ENCODE peak calls at places on chromosome 5, in seven cellular contexts. One of them, this sample, is unnamed.

GRCh38 chr5:143635146-143635752 is 176.7 kb upstream of the HMHB1 start:
- DNase-seq in GM13977: no peak
- DNase-seq in transverse colon: no peak
- DNase-seq in neural crest cell: no peak
- DNase-seq in GM12865: no peak
- DNase-seq in fibroblast of lung: peak; percentile 86
- DNase-seq in A549: peak; percentile 41
- DNase-seq in this sample: no peak

GRCh38 chr5:55597014-55597981 is 62.5 kb upstream of the PLPP1 start:
- DNase-seq in GM13977: no peak
- DNase-seq in transverse colon: no peak
- DNase-seq in neural crest cell: no peak
- DNase-seq in GM12865: no peak
- DNase-seq in fibroblast of lung: peak; percentile 77
- DNase-seq in A549: no peak
- DNase-seq in this sample: no peak

GRCh38 chr5:33041586-33041985 is 330.5 kb downstream of the NPR3 start:
- DNase-seq in GM13977: no peak
- DNase-seq in transverse colon: no peak
- DNase-seq in neural crest cell: no peak
- DNase-seq in GM12865: no peak
- DNase-seq in fibroblast of lung: no peak
- DNase-seq in A549: no peak
- DNase-seq in this sample: no peak

GRCh38 chr5:155150012-155150411 is 136.5 kb downstream of the KIF4B start:
- DNase-seq in GM13977: no peak
- DNase-seq in transverse colon: no peak
- DNase-seq in neural crest cell: no peak
- DNase-seq in GM12865: no peak
- DNase-seq in fibroblast of lung: no peak
- DNase-seq in A549: no peak
- DNase-seq in this sample: no peak

GRCh38 chr5:120306331-120306730 is 157.8 kb upstream of the PRR16 start:
- DNase-seq in GM13977: no peak
- DNase-seq in transverse colon: no peak
- DNase-seq in neural crest cell: no peak
- DNase-seq in GM12865: no peak
- DNase-seq in fibroblast of lung: no peak
- DNase-seq in A549: no peak
- DNase-seq in this sample: no peak

GRCh38 chr5:19855453-19855852 is 132.5 kb downstream of the CDH18 start:
- DNase-seq in GM13977: no peak
- DNase-seq in transverse colon: no peak
- DNase-seq in neural crest cell: no peak
- DNase-seq in GM12865: no peak
- DNase-seq in fibroblast of lung: no peak
- DNase-seq in A549: no peak
- DNase-seq in this sample: no peak

GRCh38 chr5:35003018-35003957 is 44.5 kb downstream of the AGXT2 start:
- DNase-seq in GM13977: peak; percentile 76
- DNase-seq in transverse colon: peak; percentile 50
- DNase-seq in neural crest cell: peak; percentile 78
- DNase-seq in GM12865: peak; percentile 75
- DNase-seq in fibroblast of lung: peak; percentile 26
- DNase-seq in A549: peak; percentile 66
- DNase-seq in this sample: peak; percentile 79

GRCh38 chr5:4511996-4512656 is 628.0 kb upstream of the ADAMTS16 start:
- DNase-seq in GM13977: no peak
- DNase-seq in transverse colon: no peak
- DNase-seq in neural crest cell: peak; percentile 56
- DNase-seq in GM12865: no peak
- DNase-seq in fibroblast of lung: peak; percentile 33
- DNase-seq in A549: peak; percentile 12
- DNase-seq in this sample: no peak

GRCh38 chr5:43482490-43483064 is 1.1 kb downstream of the TMEM267 start:
- DNase-seq in GM13977: no peak
- DNase-seq in transverse colon: no peak
- DNase-seq in neural crest cell: no peak
- DNase-seq in GM12865: no peak
- DNase-seq in fibroblast of lung: peak; percentile 51
- DNase-seq in A549: peak; percentile 34
- DNase-seq in this sample: peak; percentile 15

GRCh38 chr5:5587474-5587873 is 165.0 kb downstream of the ICE1 start:
- DNase-seq in GM13977: no peak
- DNase-seq in transverse colon: no peak
- DNase-seq in neural crest cell: no peak
- DNase-seq in GM12865: no peak
- DNase-seq in fibroblast of lung: no peak
- DNase-seq in A549: no peak
- DNase-seq in this sample: no peak

GRCh38 chr5:5544094-5544663 is 121.7 kb downstream of the ICE1 start:
- DNase-seq in GM13977: no peak
- DNase-seq in transverse colon: no peak
- DNase-seq in neural crest cell: no peak
- DNase-seq in GM12865: no peak
- DNase-seq in fibroblast of lung: no peak
- DNase-seq in A549: no peak
- DNase-seq in this sample: no peak

GRCh38 chr5:68548959-68549676 is 333.6 kb downstream of the PIK3R1 start:
- DNase-seq in GM13977: no peak
- DNase-seq in transverse colon: no peak
- DNase-seq in neural crest cell: no peak
- DNase-seq in GM12865: no peak
- DNase-seq in fibroblast of lung: peak; percentile 90
- DNase-seq in A549: peak; percentile 67
- DNase-seq in this sample: no peak

GRCh38 chr5:29508131-29508530 is 1685.4 kb upstream of the CDH6 start:
- DNase-seq in GM13977: no peak
- DNase-seq in transverse colon: no peak
- DNase-seq in neural crest cell: no peak
- DNase-seq in GM12865: no peak
- DNase-seq in fibroblast of lung: no peak
- DNase-seq in A549: no peak
- DNase-seq in this sample: no peak

GRCh38 chr5:170752257-170753215 is 31.0 kb upstream of the GABRP start:
- DNase-seq in GM13977: no peak
- DNase-seq in transverse colon: peak; percentile 15
- DNase-seq in neural crest cell: no peak
- DNase-seq in GM12865: no peak
- DNase-seq in fibroblast of lung: no peak
- DNase-seq in A549: no peak
- DNase-seq in this sample: no peak

GRCh38 chr5:159242656-159243055 is 20.4 kb upstream of the UBLCP1 start:
- DNase-seq in GM13977: no peak
- DNase-seq in transverse colon: no peak
- DNase-seq in neural crest cell: no peak
- DNase-seq in GM12865: no peak
- DNase-seq in fibroblast of lung: no peak
- DNase-seq in A549: no peak
- DNase-seq in this sample: no peak

GRCh38 chr5:134738963-134739661 is 764 bp downstream of the CAMLG start:
- DNase-seq in GM13977: peak; percentile 47
- DNase-seq in transverse colon: peak; percentile 18
- DNase-seq in neural crest cell: peak; percentile 10
- DNase-seq in GM12865: peak; percentile 60
- DNase-seq in fibroblast of lung: peak; percentile 53
- DNase-seq in A549: peak; percentile 64
- DNase-seq in this sample: peak; percentile 47

GRCh38 chr5:80975065-80975464 is 14.9 kb downstream of the RASGRF2 start:
- DNase-seq in GM13977: no peak
- DNase-seq in transverse colon: no peak
- DNase-seq in neural crest cell: no peak
- DNase-seq in GM12865: no peak
- DNase-seq in fibroblast of lung: peak; percentile 50
- DNase-seq in A549: no peak
- DNase-seq in this sample: no peak

GRCh38 chr5:154287136-154287535 is 96.6 kb downstream of the GALNT10 start:
- DNase-seq in GM13977: no peak
- DNase-seq in transverse colon: no peak
- DNase-seq in neural crest cell: no peak
- DNase-seq in GM12865: no peak
- DNase-seq in fibroblast of lung: peak; percentile 97
- DNase-seq in A549: peak; percentile 68
- DNase-seq in this sample: no peak

GRCh38 chr5:77707786-77708185 is 68.4 kb downstream of the TBCA start:
- DNase-seq in GM13977: no peak
- DNase-seq in transverse colon: no peak
- DNase-seq in neural crest cell: no peak
- DNase-seq in GM12865: no peak
- DNase-seq in fibroblast of lung: peak; percentile 40
- DNase-seq in A549: no peak
- DNase-seq in this sample: no peak

GRCh38 chr5:159765760-159766517 is 150.3 kb upstream of the ADRA1B start:
- DNase-seq in GM13977: no peak
- DNase-seq in transverse colon: no peak
- DNase-seq in neural crest cell: no peak
- DNase-seq in GM12865: no peak
- DNase-seq in fibroblast of lung: no peak
- DNase-seq in A549: no peak
- DNase-seq in this sample: no peak

DNA sequence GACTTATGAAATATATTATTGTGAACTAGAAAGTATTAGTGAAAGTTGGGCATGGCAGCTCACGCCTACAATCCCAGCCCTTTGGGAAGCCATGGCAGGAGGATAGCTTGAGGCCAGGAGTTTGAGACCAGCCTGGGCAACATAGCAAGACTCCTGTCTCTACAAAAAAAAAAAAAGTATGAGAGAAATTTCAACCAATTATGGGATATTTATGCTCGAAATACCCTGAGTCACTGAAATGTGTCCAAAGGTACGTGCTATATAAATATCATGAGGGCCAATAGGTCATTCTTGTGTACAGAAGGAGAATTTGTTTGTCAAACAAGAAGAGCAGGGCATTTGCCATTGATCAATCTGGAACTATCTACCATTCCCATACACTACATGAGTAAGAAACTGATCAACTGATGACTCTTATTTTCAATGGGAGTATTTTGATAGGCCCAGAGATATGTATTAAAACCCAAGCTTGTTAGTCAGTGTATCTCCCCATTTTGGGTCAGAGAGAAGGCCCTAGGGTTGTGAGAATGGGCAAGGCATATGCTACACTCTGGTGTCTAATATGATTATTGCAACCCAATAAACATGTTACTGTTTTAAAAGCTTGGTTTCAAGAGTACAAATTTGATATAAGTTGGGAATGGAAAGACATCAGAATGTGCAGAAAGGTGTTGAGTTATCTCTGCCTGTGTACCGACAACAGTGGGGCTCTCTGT is 21.7 kb upstream of the HOMER1 start:
- DNase-seq in GM13977: no peak
- DNase-seq in transverse colon: no peak
- DNase-seq in neural crest cell: no peak
- DNase-seq in GM12865: no peak
- DNase-seq in fibroblast of lung: no peak
- DNase-seq in A549: no peak
- DNase-seq in this sample: no peak
- TF ChIP-seq CTCF in GM13977: no peak
- TF ChIP-seq CTCF in transverse colon: no peak
- TF ChIP-seq CTCF in neural crest cell: peak; percentile 28
- TF ChIP-seq CTCF in GM12865: no peak
- TF ChIP-seq CTCF in fibroblast of lung: no peak
- TF ChIP-seq CTCF in A549: no peak
- TF ChIP-seq CTCF in this sample: no peak

GRCh38 chr5:73312872-73313510 is 135.6 kb downstream of the FOXD1 start:
- DNase-seq in GM13977: no peak
- DNase-seq in transverse colon: no peak
- DNase-seq in neural crest cell: no peak
- DNase-seq in GM12865: no peak
- DNase-seq in fibroblast of lung: peak; percentile 61
- DNase-seq in A549: no peak
- DNase-seq in this sample: no peak

GRCh38 chr5:73311291-73312110 is 137.1 kb downstream of the FOXD1 start:
- DNase-seq in GM13977: no peak
- DNase-seq in transverse colon: no peak
- DNase-seq in neural crest cell: no peak
- DNase-seq in GM12865: no peak
- DNase-seq in fibroblast of lung: peak; percentile 97
- DNase-seq in A549: no peak
- DNase-seq in this sample: no peak

GRCh38 chr5:73307645-73308346 is 134.8 kb downstream of the TMEM174 start:
- DNase-seq in GM13977: no peak
- DNase-seq in transverse colon: no peak
- DNase-seq in neural crest cell: no peak
- DNase-seq in GM12865: no peak
- DNase-seq in fibroblast of lung: no peak
- DNase-seq in A549: no peak
- DNase-seq in this sample: no peak

GRCh38 chr5:73314395-73315195 is 134.0 kb downstream of the FOXD1 start:
- DNase-seq in GM13977: no peak
- DNase-seq in transverse colon: no peak
- DNase-seq in neural crest cell: no peak
- DNase-seq in GM12865: no peak
- DNase-seq in fibroblast of lung: peak; percentile 65
- DNase-seq in A549: no peak
- DNase-seq in this sample: no peak

DNA sequence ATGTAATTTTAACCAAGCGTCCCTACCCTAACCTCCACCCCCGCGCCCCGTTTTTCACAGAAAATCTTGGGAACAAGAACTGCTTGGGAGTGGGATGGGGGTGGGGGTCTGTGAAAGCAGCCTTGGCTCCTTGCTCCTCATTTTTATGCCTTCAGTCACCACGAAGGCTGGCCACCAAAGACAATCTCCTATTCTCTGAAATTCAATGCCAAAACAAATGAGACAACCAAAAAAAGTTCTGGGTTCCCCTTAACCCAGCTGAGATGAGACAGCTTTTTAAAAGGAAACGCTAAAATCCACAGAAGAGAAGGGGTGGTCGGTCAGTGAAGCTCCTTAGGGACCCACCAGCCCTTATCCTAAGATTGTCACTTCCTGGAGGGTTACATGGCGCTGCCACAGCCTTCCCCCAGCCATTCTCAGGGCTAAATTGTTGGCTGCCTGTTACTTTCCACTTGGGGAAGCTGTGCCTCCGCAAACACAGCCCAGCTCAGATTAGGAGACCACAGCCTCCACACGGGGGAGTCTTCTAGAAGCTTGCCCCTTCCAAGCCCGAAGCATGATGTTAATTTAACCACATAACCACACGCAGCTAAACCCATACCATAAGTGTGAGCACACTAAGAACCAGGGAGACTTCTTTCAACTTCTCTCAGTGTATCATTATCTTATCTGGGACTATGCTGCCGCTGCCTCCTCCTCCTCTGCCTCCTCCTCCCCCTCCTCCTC is 136.3 kb downstream of the FOXD1 start:
- DNase-seq in GM13977: no peak
- DNase-seq in transverse colon: peak; percentile 22
- DNase-seq in neural crest cell: no peak
- DNase-seq in GM12865: peak; percentile 53
- DNase-seq in fibroblast of lung: peak; percentile 100
- DNase-seq in A549: no peak
- DNase-seq in this sample: no peak
- TF ChIP-seq CTCF in GM13977: peak; percentile 3
- TF ChIP-seq CTCF in transverse colon: no peak
- TF ChIP-seq CTCF in neural crest cell: no peak
- TF ChIP-seq CTCF in GM12865: peak; percentile 13
- TF ChIP-seq CTCF in fibroblast of lung: peak; percentile 55
- TF ChIP-seq CTCF in A549: no peak
- TF ChIP-seq CTCF in this sample: no peak

GRCh38 chr5:9851458-9851857 is 221.3 kb upstream of the TAS2R1 start:
- DNase-seq in GM13977: no peak
- DNase-seq in transverse colon: no peak
- DNase-seq in neural crest cell: no peak
- DNase-seq in GM12865: no peak
- DNase-seq in fibroblast of lung: peak; percentile 92
- DNase-seq in A549: peak; percentile 10
- DNase-seq in this sample: no peak
- TF ChIP-seq CTCF in GM13977: no peak
- TF ChIP-seq CTCF in transverse colon: no peak
- TF ChIP-seq CTCF in neural crest cell: peak; percentile 18
- TF ChIP-seq CTCF in GM12865: no peak
- TF ChIP-seq CTCF in fibroblast of lung: peak; percentile 26
- TF ChIP-seq CTCF in A549: peak; percentile 17
- TF ChIP-seq CTCF in this sample: no peak

GRCh38 chr5:135823799-135824366 is 10.6 kb upstream of the SLC25A48 start:
- DNase-seq in GM13977: peak; percentile 6
- DNase-seq in transverse colon: no peak
- DNase-seq in neural crest cell: no peak
- DNase-seq in GM12865: no peak
- DNase-seq in fibroblast of lung: no peak
- DNase-seq in A549: no peak
- DNase-seq in this sample: no peak
- TF ChIP-seq CTCF in GM13977: no peak
- TF ChIP-seq CTCF in transverse colon: no peak
- TF ChIP-seq CTCF in neural crest cell: no peak
- TF ChIP-seq CTCF in GM12865: no peak
- TF ChIP-seq CTCF in fibroblast of lung: no peak
- TF ChIP-seq CTCF in A549: no peak
- TF ChIP-seq CTCF in this sample: no peak

This sample was measured in GM10248.